ENCODE peak calls at places on chromosomes 11 and 22, in ten cellular contexts. Q is HCEC 1CT; B is DMS153; E is GM18507; I is NCI-H187 treated with DMSO at 0.1 percent for 48 hours; C is Kasumi-1; V is NCI-H526 treated with DMSO at 0.1 percent for 48 hours; S is CD8-positive, alpha-beta memory T cell; Y is HuH-7; X is lower lobe of right lung. G is an unnamed sample.

GRCh38 chr11:45930031-45930794 is 7.8 kb downstream of the LARGE2 start:
- DNase-seq in X (peak; percentile 74), B (peak; percentile 93), Q (no peak), I (peak; percentile 39), V (no peak), S (peak; percentile 62), E (peak; percentile 88), C (peak; percentile 84), Y (no peak), G (peak; percentile 74)

GRCh38 chr22:35589071-35589735 is 27.9 kb downstream of the MB start:
- DNase-seq in V (no peak), I (no peak), X (no peak), B (no peak), Q (peak; percentile 75), Y (peak; percentile 19), S (no peak), C (peak; percentile 16), E (no peak), G (no peak)

GRCh38 chr11:59012942-59013256 is 73.2 kb upstream of the GLYATL1B start:
- DNase-seq in S (no peak), I (no peak), E (no peak), Y (no peak), Q (no peak), V (no peak), C (no peak), B (no peak), X (peak; percentile 66), G (no peak)

GRCh38 chr22:37567991-37568390 is 7.7 kb downstream of the CDC42EP1 start:
- DNase-seq in S (no peak), I (no peak), V (no peak), X (no peak), Y (no peak), C (no peak), E (no peak), B (no peak), Q (no peak), G (no peak)

GRCh38 chr11:12114487-12115033 is 4.2 kb downstream of the MICAL2 start:
- DNase-seq in Q (peak; percentile 37), E (no peak), Y (no peak), V (no peak), I (no peak), S (no peak), C (no peak), X (no peak), B (no peak), G (no peak)

GRCh38 chr11:49995559-49995958 is 13.2 kb upstream of the OR4C12 start:
- DNase-seq in E (no peak), S (no peak), C (peak; percentile 44), V (peak; percentile 35), I (no peak), Q (peak; percentile 38), X (no peak), B (peak; percentile 42), Y (peak; percentile 24), G (no peak)

GRCh38 chr11:8209208-8209807 is 40.5 kb upstream of the RIC3 start:
- DNase-seq in X (no peak), S (no peak), V (no peak), B (no peak), I (no peak), Q (no peak), C (no peak), Y (no peak), E (no peak), G (no peak)

GRCh38 chr11:64339754-64340408 is at the start of gene CCDC88B:
- DNase-seq in E (peak; percentile 78), S (peak; percentile 91), B (no peak), C (peak; percentile 68), V (no peak), X (peak; percentile 90), Y (no peak), Q (no peak), I (no peak), G (peak; percentile 82)

GRCh38 chr11:128579790-128580504 is 7.4 kb downstream of the ETS1 start:
- DNase-seq in B (no peak), Y (no peak), V (no peak), C (no peak), X (no peak), S (no peak), Q (peak; percentile 49), E (no peak), I (no peak), G (no peak)

GRCh38 chr11:15062631-15063030 is 10.8 kb upstream of the CALCB start:
- DNase-seq in S (no peak), I (no peak), Y (no peak), X (no peak), B (no peak), Q (no peak), C (no peak), V (no peak), E (no peak), G (no peak)

GRCh38 chr11:111299111-111300026 is 1.0 kb downstream of the POU2AF3 start:
- DNase-seq in B (no peak), Y (peak; percentile 77), V (peak; percentile 75), C (no peak), E (no peak), S (no peak), Q (no peak), X (peak; percentile 80), I (no peak), G (no peak)

GRCh38 chr22:36221799-36222751 is 17.3 kb downstream of the APOL2 start:
- DNase-seq in S (peak; percentile 13), B (peak; percentile 36), I (no peak), E (no peak), C (peak; percentile 40), Y (peak; percentile 45), V (no peak), Q (no peak), X (peak; percentile 69), G (peak; percentile 61)

GRCh38 chr11:1238767-1239595 is 16.1 kb downstream of the MUC5B start:
- DNase-seq in B (no peak), Y (peak; percentile 88), V (no peak), C (no peak), S (no peak), I (no peak), Q (no peak), E (no peak), X (no peak), G (no peak)

GRCh38 chr11:45652781-45653180 is 12.6 kb downstream of the CHST1 start:
- DNase-seq in B (no peak), Y (no peak), I (no peak), Q (peak; percentile 55), S (no peak), E (no peak), V (no peak), X (no peak), C (no peak), G (peak; percentile 34)

G was measured in CD8-positive, alpha-beta T cell.